ENCODE peak calls at places on chromosomes 6 and 20, in ten cellular contexts. N is heart right ventricle, P is AG04450, U is fibroblast of the aortic adventitia, J is fibroblast of pulmonary artery, X is hepatocyte, L is neural crest cell, A is fibroblast of lung, C is AG09309, F is astrocyte of the spinal cord. T is an unnamed sample.
A peak's percentile ranks its signal among the peaks of the same experiment; 100 is the strongest.

GRCh38 chr20:25083773-25084615 is 2.1 kb upstream of the VSX1 start:
- DNase-seq in F (no peak), L (peak; percentile 48), C (no peak), A (no peak), U (no peak), X (peak; percentile 51), N (no peak), P (no peak), J (no peak), T (peak; percentile 37)

GRCh38 chr6:21708181-21708580 is 114.6 kb downstream of the SOX4 start:
- DNase-seq in C (no peak), X (no peak), L (no peak), J (no peak), A (no peak), U (no peak), P (no peak), N (no peak), F (no peak), T (no peak)

GRCh38 chr6:157669747-157670216 is 153.3 kb upstream of the SNX9 start:
- DNase-seq in P (peak; percentile 37), A (peak; percentile 79), U (peak; percentile 89), C (peak; percentile 66), F (peak; percentile 73), N (peak; percentile 87), J (peak; percentile 81), X (peak; percentile 84), L (peak; percentile 46), T (no peak)

GRCh38 chr20:5008743-5009142 is 7.4 kb upstream of the SLC23A2 start:
- DNase-seq in F (no peak), P (no peak), N (no peak), L (no peak), C (no peak), X (no peak), A (no peak), J (no peak), U (no peak), T (no peak)

GRCh38 chr6:18335948-18336347 is 51.2 kb upstream of the RNF144B start:
- DNase-seq in F (no peak), X (no peak), A (no peak), U (no peak), J (no peak), N (no peak), C (no peak), L (no peak), P (no peak), T (no peak)

GRCh38 chr6:7809346-7809745 is 83.4 kb downstream of the BMP6 start:
- DNase-seq in N (no peak), X (no peak), C (no peak), L (no peak), J (no peak), A (no peak), U (no peak), F (no peak), P (no peak), T (no peak)

GRCh38 chr6:118468682-118469465 is 79.2 kb upstream of the PLN start:
- DNase-seq in X (peak; percentile 47), L (no peak), J (peak; percentile 17), A (peak; percentile 35), N (no peak), U (no peak), F (peak; percentile 27), C (no peak), P (no peak), T (no peak)

GRCh38 chr20:10006461-10006860 is 28.3 kb upstream of the ANKEF1 start:
- DNase-seq in L (no peak), F (no peak), X (no peak), J (no peak), A (no peak), P (no peak), N (no peak), U (no peak), C (no peak), T (no peak)

GRCh38 chr6:399785-400517 is 8.4 kb downstream of the IRF4 start:
- DNase-seq in P (no peak), N (no peak), X (no peak), U (no peak), J (no peak), L (no peak), C (no peak), F (no peak), A (no peak), T (no peak)

GRCh38 chr6:168050861-168051586 is 28.0 kb downstream of the FRMD1 start:
- DNase-seq in C (no peak), F (no peak), J (peak; percentile 29), A (no peak), P (no peak), X (no peak), L (no peak), U (no peak), N (no peak), T (no peak)

GRCh38 chr20:18263723-18264122 is 24.6 kb upstream of the ZNF133 start:
- DNase-seq in F (peak; percentile 10), A (peak; percentile 11), U (peak; percentile 21), C (no peak), X (peak; percentile 51), J (no peak), N (no peak), L (no peak), P (no peak), T (no peak)

GRCh38 chr20:44734938-44735337 is 10.7 kb upstream of the KCNK15 start:
- DNase-seq in P (no peak), L (no peak), A (peak; percentile 54), F (no peak), N (no peak), U (peak; percentile 79), X (peak; percentile 38), J (peak; percentile 80), C (no peak), T (no peak)

GRCh38 chr20:6169251-6169650 is 46.4 kb upstream of the FERMT1 start:
- DNase-seq in L (no peak), P (no peak), J (peak; percentile 24), C (no peak), U (peak; percentile 10), N (no peak), A (peak; percentile 18), F (peak; percentile 1), X (peak; percentile 11), T (no peak)

GRCh38 chr6:129501401-129502051 is 208.5 kb downstream of the ARHGAP18 start:
- DNase-seq in P (peak; percentile 89), U (peak; percentile 95), A (peak; percentile 99), L (no peak), N (peak; percentile 25), F (peak; percentile 100), J (peak; percentile 93), C (peak; percentile 86), X (peak; percentile 93), T (no peak)

GRCh38 chr6:75205776-75206334 is at the start of gene COL12A1:
- DNase-seq in P (peak; percentile 99), F (peak; percentile 99), X (peak; percentile 87), A (peak; percentile 99), N (peak; percentile 88), L (peak; percentile 56), C (peak; percentile 99), U (peak; percentile 99), J (peak; percentile 99), T (peak; percentile 35)
- TF ChIP-seq CTCF in P (no peak), F (peak; percentile 16), X (no peak), A (no peak), N (no peak), L (peak; percentile 6), C (peak; percentile 9), U (peak; percentile 32), J (no peak), T (peak; percentile 23)

GRCh38 chr6:6319947-6320811 is at the start of gene F13A1:
- DNase-seq in A (no peak), J (no peak), L (no peak), P (no peak), F (no peak), U (no peak), X (no peak), N (peak; percentile 45), C (no peak), T (no peak)
- TF ChIP-seq CTCF in A (no peak), J (no peak), L (no peak), P (no peak), F (no peak), U (no peak), X (no peak), N (no peak), C (no peak), T (peak; percentile 13)

DNA sequence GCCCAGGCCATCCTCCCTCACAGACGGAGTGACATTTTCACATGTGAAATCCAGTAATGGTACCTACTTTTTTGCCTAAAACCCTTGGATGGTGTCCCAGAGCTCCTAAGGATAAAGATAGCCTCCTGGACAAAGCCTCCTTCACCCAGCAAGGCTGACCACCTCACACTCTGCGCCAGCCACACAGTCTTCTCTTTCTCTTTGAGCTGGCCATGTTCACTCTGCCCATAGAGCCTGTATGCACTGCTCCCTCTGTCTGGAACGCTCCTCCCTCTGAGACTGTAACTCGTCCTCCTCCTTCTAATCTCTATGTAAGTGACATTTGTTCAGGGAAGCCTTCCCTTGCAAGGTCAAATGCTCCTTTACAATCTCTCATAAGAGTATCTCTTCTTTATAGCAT is 14.6 kb downstream of the TMEM151B start:
- DNase-seq in A (no peak), C (no peak), J (no peak), U (no peak), F (no peak), N (no peak), P (no peak), X (no peak), L (no peak), T (no peak)
- TF ChIP-seq CTCF in A (no peak), C (no peak), J (no peak), U (no peak), F (no peak), N (no peak), P (no peak), X (no peak), L (no peak), T (no peak)

DNA sequence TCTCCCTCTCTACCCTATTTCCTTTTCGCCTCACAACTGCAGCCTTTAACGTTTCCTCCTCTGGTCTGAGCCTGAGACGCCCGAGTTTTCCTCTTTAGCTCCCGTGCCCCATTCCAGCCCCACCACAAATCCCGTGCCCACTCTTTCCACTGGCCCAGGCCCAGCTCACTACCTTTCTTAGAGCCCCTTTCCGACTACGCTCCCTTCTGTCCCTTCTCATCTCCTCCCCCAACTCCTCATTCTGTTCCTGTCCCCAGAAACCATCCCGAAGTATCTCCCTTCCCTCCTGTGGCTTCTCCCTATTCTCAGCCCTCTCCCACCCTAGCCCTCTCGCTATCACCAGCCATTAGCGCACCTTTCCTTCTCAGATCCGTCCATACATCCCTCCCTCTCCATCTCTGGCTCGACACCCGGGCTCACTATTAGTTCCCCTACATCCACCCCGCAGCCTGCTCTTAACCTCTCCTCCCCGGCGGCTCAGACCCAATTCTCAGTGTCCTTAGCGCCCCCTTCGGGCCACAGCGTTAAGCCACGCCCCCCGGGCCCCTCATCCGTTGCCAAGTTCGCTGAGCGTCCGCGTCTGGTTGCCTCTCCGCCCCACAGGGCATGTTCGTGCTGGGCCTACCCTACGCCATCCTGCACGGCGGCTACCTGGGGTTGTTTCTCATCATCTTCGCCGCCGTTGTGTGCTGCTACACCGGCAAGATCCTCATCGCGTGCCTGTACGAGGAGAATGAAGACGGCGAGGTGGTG is 2.7 kb downstream of the SLC32A1 start:
- DNase-seq in U (no peak), X (no peak), J (peak; percentile 18), F (no peak), C (no peak), A (no peak), L (peak; percentile 83), N (no peak), P (no peak), T (peak; percentile 45)
- TF ChIP-seq CTCF in U (no peak), X (peak; percentile 23), J (peak; percentile 27), F (peak; percentile 29), C (no peak), A (no peak), L (peak; percentile 47), N (peak; percentile 19), P (peak; percentile 7), T (peak; percentile 52)